ENCODE peak calls at places on chromosomes 7 and 10, in six cellular contexts. I, S, Y, T, J and P are unnamed samples. For H3K4me1, the result is how much of the 10 kb centered on the place peaks cover.

GRCh38 chr10:124050021-124051015 is 43.1 kb downstream of the CHST15 start:
- DNase-seq in T (no peak), J (no peak), Y (no peak), I (no peak), S (no peak), P (no peak)

GRCh38 chr10:15715619-15716227 is 4.0 kb downstream of the ITGA8 start:
- DNase-seq in T (peak), I (peak), J (no peak), Y (no peak), S (no peak), P (no peak)

GRCh38 chr7:99041526-99041925 is 102.4 kb downstream of the SMURF1 start:
- DNase-seq in S (no peak), J (no peak), T (no peak), Y (no peak), I (no peak), P (no peak)

GRCh38 chr7:4687956-4688355 is 5.9 kb downstream of the FOXK1 start:
- DNase-seq in S (no peak), Y (no peak), T (no peak), I (no peak), J (no peak), P (no peak)

GRCh38 chr7:21641546-21641945 is 98.7 kb downstream of the DNAH11 start:
- DNase-seq in T (no peak), Y (no peak), S (no peak), I (no peak), J (no peak), P (no peak)

GRCh38 chr10:43981232-43981631 is 332.6 kb upstream of the ZNF32 start:
- DNase-seq in J (no peak), Y (no peak), T (peak), S (no peak), I (no peak), P (no peak)

GRCh38 chr10:79483299-79483698 is 29.0 kb upstream of the EIF5AL1 start:
- DNase-seq in T (peak), I (no peak), S (no peak), Y (no peak), J (no peak), P (no peak)

GRCh38 chr10:22433875-22434274 is 88.6 kb downstream of the SPAG6 start:
- DNase-seq in S (no peak), I (no peak), J (no peak), Y (no peak), T (peak), P (no peak)

GRCh38 chr7:155340721-155341120 is 43.0 kb downstream of the INSIG1 start:
- DNase-seq in I (peak), S (no peak), J (no peak), Y (no peak), T (no peak), P (no peak)

GRCh38 chr10:92880233-92880861 is 32.0 kb downstream of the EXOC6 start:
- DNase-seq in S (no peak), J (no peak), T (peak), I (no peak), Y (no peak), P (no peak)

GRCh38 chr10:73744690-73744994 is 470 bp downstream of the SEC24C start:
- DNase-seq in I (no peak), T (peak), J (peak), S (peak), Y (no peak), P (no peak)

GRCh38 chr7:28528899-28529298 is 116.6 kb downstream of the CREB5 start:
- DNase-seq in J (no peak), S (no peak), I (no peak), Y (no peak), T (peak), P (no peak)

GRCh38 chr10:110368002-110368401 is 63.3 kb upstream of the SMNDC1 start:
- DNase-seq in Y (no peak), I (no peak), T (no peak), J (no peak), S (no peak), P (no peak)

GRCh38 chr10:61175331-61175730 is 231.3 kb upstream of the RHOBTB1 start:
- DNase-seq in S (no peak), T (peak), Y (no peak), J (no peak), I (no peak), P (no peak)

GRCh38 chr10:68878463-68878862 is 22.7 kb upstream of the DDX50 start:
- DNase-seq in Y (no peak), J (no peak), I (no peak), T (no peak), S (no peak), P (no peak)

GRCh38 chr10:21130683-21131442 is 233.8 kb upstream of the NEBL start:
- DNase-seq in T (no peak), J (no peak), S (no peak), Y (no peak), I (no peak), P (no peak)

GRCh38 chr7:118590107-118590506 is 365.6 kb downstream of the ANKRD7 start:
- DNase-seq in Y (no peak), S (no peak), I (peak), T (no peak), J (no peak), P (no peak)

GRCh38 chr10:108812296-108812695 is 1111.0 kb downstream of the XPNPEP1 start:
- DNase-seq in I (no peak), Y (no peak), J (no peak), T (no peak), S (no peak), P (no peak)

GRCh38 chr10:16520900-16521299 is 779 bp downstream of the C1QL3 start:
- DNase-seq in T (peak), I (peak), Y (no peak), S (peak), J (no peak), P (peak)

GRCh38 chr7:82319674-82320118 is 123.9 kb downstream of the CACNA2D1 start:
- DNase-seq in T (peak), S (peak), Y (no peak), I (no peak), J (peak), P (peak)

GRCh38 chr10:62924344-62924748 is 108.2 kb upstream of the EGR2 start:
- DNase-seq in S (no peak), T (no peak), I (peak), J (no peak), Y (no peak), P (no peak)

GRCh38 chr10:49654036-49654693 is 25.3 kb upstream of the C10orf53 start:
- DNase-seq in Y (no peak), I (peak), T (no peak), J (no peak), S (no peak), P (no peak)

GRCh38 chr7:73738220-73738611 is 386 bp downstream of the ABHD11 start:
- DNase-seq in J (peak), S (peak), T (peak), Y (peak), I (peak), P (peak)

GRCh38 chr7:16646427-16647081 is 573 bp downstream of the BZW2 start:
- DNase-seq in I (no peak), S (no peak), Y (no peak), T (peak), J (no peak), P (no peak)

GRCh38 chr7:137898839-137899681 is 52.3 kb upstream of the DGKI start:
- DNase-seq in I (peak), T (peak), Y (peak), S (peak), J (peak), P (peak)

GRCh38 chr7:12930534-12930933 is 243.1 kb downstream of the ARL4A start:
- DNase-seq in S (no peak), T (no peak), J (no peak), I (no peak), Y (no peak), P (no peak)

GRCh38 chr7:157335991-157336382 is 817 bp upstream of the DNAJB6 start:
- DNase-seq in S (no peak), J (no peak), T (no peak), Y (no peak), I (peak), P (no peak)

GRCh38 chr10:80468002-80468401 is 13.9 kb downstream of the TSPAN14 start:
- DNase-seq in I (peak), J (peak), Y (peak), T (no peak), S (no peak), P (peak)

GRCh38 chr7:36736827-36737211 is 12.5 kb upstream of the AOAH start:
- DNase-seq in T (no peak), S (no peak), I (no peak), J (no peak), Y (no peak), P (no peak)

GRCh38 chr7:84697506-84697905 is 489.4 kb downstream of the SEMA3D start:
- DNase-seq in S (no peak), J (no peak), Y (no peak), I (no peak), T (peak), P (no peak)

GRCh38 chr7:55533050-55533728 is 39.1 kb downstream of the VOPP1 start:
- DNase-seq in Y (peak), J (no peak), S (no peak), T (peak), I (no peak), P (no peak)

GRCh38 chr7:100632951-100633717 is 8.2 kb downstream of the TFR2 start:
- DNase-seq in Y (no peak), I (peak), J (peak), S (peak), T (peak), P (no peak)

GRCh38 chr10:89138755-89139154 is 68.4 kb downstream of the CH25H start:
- DNase-seq in J (no peak), T (no peak), Y (no peak), I (no peak), S (no peak), P (no peak)

GRCh38 chr7:125966278-125967048 is 1036.8 kb upstream of the POT1 start:
- DNase-seq in Y (no peak), J (no peak), I (no peak), S (no peak), T (no peak), P (no peak)

GRCh38 chr7:27940341-27940740 is 200.4 kb downstream of the TAX1BP1 start:
- DNase-seq in T (no peak), Y (no peak), S (no peak), I (no peak), J (no peak), P (no peak)

GRCh38 chr7:94908204-94909022 is 1.0 kb downstream of the PPP1R9A start:
- DNase-seq in Y (no peak), I (peak), T (peak), J (peak), S (peak), P (peak)

GRCh38 chr7:94909023-94909466 is 1.7 kb downstream of the PPP1R9A start:
- DNase-seq in S (no peak), J (no peak), Y (no peak), T (no peak), I (no peak), P (no peak)

GRCh38 chr7:94907420-94908203 is at the start of gene PPP1R9A:
- DNase-seq in T (peak), S (peak), J (peak), I (peak), Y (no peak), P (peak)

GRCh38 chr7:94913391-94913790 is 6.0 kb downstream of the PPP1R9A start:
- DNase-seq in J (no peak), S (no peak), Y (no peak), T (no peak), I (no peak), P (no peak)

DNA sequence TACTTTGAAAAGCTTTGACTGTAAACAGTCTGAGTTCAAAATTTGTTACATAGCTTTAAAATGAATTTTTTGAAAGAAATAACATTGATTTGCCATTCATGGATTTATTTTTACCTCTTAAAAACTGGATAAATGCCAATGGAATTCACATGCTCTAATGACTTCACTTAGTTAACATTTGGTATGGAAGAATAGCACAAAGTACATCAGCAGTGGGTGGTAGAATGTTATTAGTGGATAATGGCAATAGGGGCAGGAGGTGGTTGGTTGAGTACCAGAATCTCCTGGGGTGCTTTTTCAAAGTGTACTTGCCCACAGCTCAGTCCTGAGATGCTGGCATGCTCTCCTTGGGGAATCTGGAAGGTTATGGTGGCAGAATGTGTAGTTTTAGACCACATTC is 4.7 kb downstream of the PPP1R9A start:
- DNase-seq in S (no peak), T (no peak), I (no peak), Y (no peak), J (no peak), P (no peak)
- H3K4me1 ChIP-seq in S (under half), T (under half), I (under half), Y (under half), J (under half), P (under half)

DNA sequence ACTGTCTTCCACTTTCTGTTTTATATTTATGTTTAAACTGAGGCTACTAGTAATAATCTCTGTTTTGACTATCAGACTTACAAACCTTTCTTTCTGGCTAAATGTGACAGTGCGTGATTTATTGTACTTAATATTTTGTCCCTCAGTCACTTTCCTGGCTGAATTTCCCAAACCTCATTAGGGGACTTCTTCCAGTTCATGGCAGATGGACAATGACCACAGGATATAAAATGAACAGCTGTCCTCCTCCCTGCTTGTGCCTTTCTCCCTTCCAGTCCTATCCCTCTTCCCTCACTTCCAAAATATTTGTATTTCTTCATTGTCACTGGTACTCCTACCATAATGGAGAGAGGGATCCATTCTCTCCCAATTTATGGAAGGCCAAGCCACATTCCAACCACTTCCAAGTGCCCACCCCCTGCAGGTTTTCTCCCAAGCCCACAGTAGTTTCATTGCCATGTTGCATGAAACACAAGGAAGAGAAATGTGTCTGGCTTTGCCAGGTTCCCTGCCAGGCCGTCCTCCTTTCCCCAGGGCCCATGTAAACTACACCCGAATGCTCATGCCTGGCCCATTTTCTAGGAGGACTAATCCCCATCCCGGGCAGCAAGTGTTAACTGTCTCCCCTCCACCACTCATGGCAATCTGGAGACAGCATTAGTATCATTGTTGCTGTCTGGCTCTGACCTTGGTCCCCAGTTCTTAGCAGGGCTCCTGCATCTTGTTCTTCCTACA is 269.5 kb upstream of the SLC26A5 start:
- DNase-seq in Y (no peak), S (no peak), T (no peak), J (no peak), I (no peak), P (no peak)
- H3K4me1 ChIP-seq in Y (under half), S (under half), T (under half), J (under half), I (under half), P (under half)

DNA sequence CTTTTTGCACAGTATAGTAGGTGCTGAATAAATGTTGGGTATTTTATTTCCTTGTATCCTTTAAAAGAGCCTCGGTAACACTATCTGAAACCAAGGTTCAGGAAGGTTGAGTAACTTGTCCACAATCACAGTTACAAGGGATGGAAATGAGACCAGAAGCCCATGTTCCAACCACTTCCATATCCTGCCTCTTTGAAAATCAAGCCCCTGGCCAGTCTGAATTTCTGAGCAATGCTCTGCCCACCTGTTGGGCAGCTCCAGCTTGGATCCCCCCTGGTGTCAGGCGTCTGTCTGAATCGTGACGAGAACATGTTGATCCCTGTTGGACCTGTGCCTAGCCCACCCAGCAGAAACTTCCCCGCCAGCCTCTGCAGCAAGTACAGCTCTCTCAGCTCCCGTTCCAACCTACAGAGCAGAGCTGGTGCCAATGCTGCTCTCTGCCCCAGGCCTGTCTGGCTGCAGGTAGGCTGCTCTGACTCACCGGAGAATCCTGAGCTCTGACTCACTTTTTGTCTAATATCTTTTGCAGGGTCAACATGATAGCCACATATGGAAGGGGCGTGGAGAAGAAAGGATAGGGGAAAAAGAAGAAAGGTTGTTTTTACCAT is 595.5 kb downstream of the INHBA start:
- DNase-seq in Y (no peak), T (peak), I (no peak), S (no peak), J (no peak), P (no peak)
- H3K4me1 ChIP-seq in Y (under half), T (under half), I (under half), S (under half), J (under half), P (under half)

DNA sequence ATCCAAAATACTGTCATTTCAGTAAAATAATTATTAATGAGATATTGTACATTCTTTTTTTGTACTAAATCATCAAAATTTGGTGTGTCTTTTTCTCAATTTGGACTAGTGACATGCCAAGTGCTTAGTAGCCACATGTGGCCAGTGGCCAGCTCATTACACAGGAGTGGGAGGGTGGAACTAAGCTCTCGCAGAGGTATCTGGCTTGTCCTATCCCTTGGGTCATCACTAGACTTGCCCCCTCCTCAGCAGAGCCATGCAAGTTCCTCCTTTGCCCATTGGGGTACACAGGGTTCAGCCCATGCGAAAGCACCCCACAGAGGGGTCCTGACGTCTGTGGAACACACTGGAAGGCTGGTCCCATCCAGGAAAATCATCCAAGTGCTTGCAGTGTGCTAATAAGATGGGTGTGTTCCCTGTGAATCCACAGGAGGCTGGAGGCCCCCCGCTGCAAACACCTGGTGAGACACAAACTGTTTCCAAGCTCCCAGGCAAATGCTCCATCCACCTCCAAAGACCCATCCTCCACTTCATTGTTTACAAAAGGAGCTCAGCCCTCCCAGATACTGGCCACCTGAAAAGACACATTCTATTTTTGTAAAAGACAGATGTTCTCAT is 1.3 kb downstream of the ARHGAP22 start:
- DNase-seq in S (no peak), I (peak), T (peak), J (peak), Y (no peak), P (no peak)
- H3K4me1 ChIP-seq in S (under half), I (under half), T (half or more), J (under half), Y (under half), P (half or more)

GRCh38 chr7:32888505-32888904 is 3.1 kb downstream of the KBTBD2 start:
- DNase-seq in I (no peak), Y (no peak), T (no peak), S (no peak), J (no peak), P (no peak)
- H3K4me1 ChIP-seq in I (under half), Y (half or more), T (under half), S (half or more), J (under half), P (half or more)

GRCh38 chr7:115086146-115086841 is 164.4 kb downstream of the MDFIC start:
- DNase-seq in S (no peak), T (peak), J (no peak), Y (no peak), I (no peak), P (no peak)

GRCh38 chr7:115085421-115085820 is 163.5 kb downstream of the MDFIC start:
- DNase-seq in S (no peak), T (no peak), I (no peak), J (no peak), Y (no peak), P (no peak)

GRCh38 chr7:115087437-115087836 is 165.5 kb downstream of the MDFIC start:
- DNase-seq in J (no peak), T (peak), S (peak), Y (no peak), I (no peak), P (no peak)

GRCh38 chr7:115083935-115084334 is 162.0 kb downstream of the MDFIC start:
- DNase-seq in J (no peak), Y (no peak), I (no peak), T (no peak), S (no peak), P (no peak)

DNA sequence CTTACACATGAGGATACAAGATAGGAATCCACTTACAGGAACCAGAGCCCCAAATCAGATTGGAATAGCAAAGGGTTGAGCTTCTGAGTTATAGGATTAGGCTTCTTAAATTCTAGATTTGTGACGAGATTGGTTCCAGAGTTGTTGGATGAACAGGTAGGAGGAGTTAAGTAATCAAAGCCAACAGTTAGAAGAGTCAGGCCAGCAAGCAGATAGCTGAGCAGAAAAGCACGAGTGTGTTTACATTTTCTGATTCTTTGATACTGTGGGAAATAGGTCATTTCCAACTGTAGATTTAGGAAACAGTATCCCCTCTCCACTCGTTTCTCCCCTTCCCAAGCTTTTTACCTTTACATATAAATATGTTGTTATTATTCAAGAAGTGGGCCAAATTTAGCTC is 167.0 kb downstream of the MDFIC start:
- DNase-seq in J (no peak), S (no peak), T (no peak), I (no peak), Y (no peak), P (no peak)
- H3K4me1 ChIP-seq in J (under half), S (under half), T (under half), I (under half), Y (under half), P (under half)

GRCh38 chr10:125146791-125147604 is 13.4 kb downstream of the CTBP2 start:
- DNase-seq in J (no peak), S (peak), I (peak), Y (no peak), T (peak), P (no peak)

GRCh38 chr10:125148576-125148975 is 11.8 kb downstream of the CTBP2 start:
- DNase-seq in Y (no peak), J (no peak), T (peak), S (no peak), I (no peak), P (no peak)

GRCh38 chr10:125145636-125146035 is 14.7 kb downstream of the CTBP2 start:
- DNase-seq in Y (no peak), T (no peak), S (no peak), J (no peak), I (no peak), P (no peak)

GRCh38 chr10:125149278-125150047 is 10.9 kb downstream of the CTBP2 start:
- DNase-seq in I (peak), Y (no peak), T (peak), J (peak), S (peak), P (peak)

GRCh38 chr10:125148021-125148439 is 12.3 kb downstream of the CTBP2 start:
- DNase-seq in Y (no peak), J (peak), S (peak), T (peak), I (no peak), P (no peak)
- H3K4me1 ChIP-seq in Y (under half), J (under half), S (half or more), T (under half), I (under half), P (half or more)